ENCODE peak calls at places on chromosome 1, in five cellular contexts. One of them, this sample, is unnamed.

GRCh38 chr1:228087771-228088251 is 5.3 kb downstream of the ARF1 start:
- DNase-seq in AG04450: no peak
- DNase-seq in fibroblast of lung: peak
- DNase-seq in stimulated activated CD8-positive, alpha-beta memory T cell treated with anti-CD3 and anti-CD28 coated beads, Interleukin-15, amount 100 ng/mL, for 1 hour: no peak
- DNase-seq in activated CD4-positive, alpha-beta memory T cell treated with anti-CD3 and anti-CD28 coated beads, Interleukin-2, amount 10 ng/mL, durations not matched to agents 7 days and 5 days: peak
- DNase-seq in this sample: no peak

GRCh38 chr1:27598902-27599528 is 4.9 kb downstream of the AHDC1 start:
- DNase-seq in AG04450: no peak
- DNase-seq in fibroblast of lung: peak
- DNase-seq in stimulated activated CD8-positive, alpha-beta memory T cell treated with anti-CD3 and anti-CD28 coated beads, Interleukin-15, amount 100 ng/mL, for 1 hour: no peak
- DNase-seq in activated CD4-positive, alpha-beta memory T cell treated with anti-CD3 and anti-CD28 coated beads, Interleukin-2, amount 10 ng/mL, durations not matched to agents 7 days and 5 days: peak
- DNase-seq in this sample: peak

GRCh38 chr1:22778408-22778807 is 67.8 kb downstream of the EPHB2 start:
- DNase-seq in AG04450: no peak
- DNase-seq in fibroblast of lung: no peak
- DNase-seq in stimulated activated CD8-positive, alpha-beta memory T cell treated with anti-CD3 and anti-CD28 coated beads, Interleukin-15, amount 100 ng/mL, for 1 hour: no peak
- DNase-seq in activated CD4-positive, alpha-beta memory T cell treated with anti-CD3 and anti-CD28 coated beads, Interleukin-2, amount 10 ng/mL, durations not matched to agents 7 days and 5 days: no peak
- DNase-seq in this sample: no peak

GRCh38 chr1:100769906-100770646 is 50.5 kb downstream of the VCAM1 start:
- DNase-seq in AG04450: no peak
- DNase-seq in fibroblast of lung: no peak
- DNase-seq in stimulated activated CD8-positive, alpha-beta memory T cell treated with anti-CD3 and anti-CD28 coated beads, Interleukin-15, amount 100 ng/mL, for 1 hour: no peak
- DNase-seq in activated CD4-positive, alpha-beta memory T cell treated with anti-CD3 and anti-CD28 coated beads, Interleukin-2, amount 10 ng/mL, durations not matched to agents 7 days and 5 days: no peak
- DNase-seq in this sample: no peak

GRCh38 chr1:150366416-150367296 is 2.7 kb downstream of the RPRD2 start:
- DNase-seq in AG04450: no peak
- DNase-seq in fibroblast of lung: peak
- DNase-seq in stimulated activated CD8-positive, alpha-beta memory T cell treated with anti-CD3 and anti-CD28 coated beads, Interleukin-15, amount 100 ng/mL, for 1 hour: no peak
- DNase-seq in activated CD4-positive, alpha-beta memory T cell treated with anti-CD3 and anti-CD28 coated beads, Interleukin-2, amount 10 ng/mL, durations not matched to agents 7 days and 5 days: no peak
- DNase-seq in this sample: no peak

GRCh38 chr1:54230507-54231339 is 30.8 kb downstream of the MRPL37 start:
- DNase-seq in AG04450: no peak
- DNase-seq in fibroblast of lung: no peak
- DNase-seq in stimulated activated CD8-positive, alpha-beta memory T cell treated with anti-CD3 and anti-CD28 coated beads, Interleukin-15, amount 100 ng/mL, for 1 hour: no peak
- DNase-seq in activated CD4-positive, alpha-beta memory T cell treated with anti-CD3 and anti-CD28 coated beads, Interleukin-2, amount 10 ng/mL, durations not matched to agents 7 days and 5 days: peak
- DNase-seq in this sample: no peak

GRCh38 chr1:205813755-205814058 is 709 bp upstream of the SLC41A1 start:
- DNase-seq in AG04450: no peak
- DNase-seq in fibroblast of lung: no peak
- DNase-seq in stimulated activated CD8-positive, alpha-beta memory T cell treated with anti-CD3 and anti-CD28 coated beads, Interleukin-15, amount 100 ng/mL, for 1 hour: no peak
- DNase-seq in activated CD4-positive, alpha-beta memory T cell treated with anti-CD3 and anti-CD28 coated beads, Interleukin-2, amount 10 ng/mL, durations not matched to agents 7 days and 5 days: no peak
- DNase-seq in this sample: no peak

GRCh38 chr1:111907321-111907720 is 82.1 kb downstream of the KCND3 start:
- DNase-seq in AG04450: no peak
- DNase-seq in fibroblast of lung: no peak
- DNase-seq in stimulated activated CD8-positive, alpha-beta memory T cell treated with anti-CD3 and anti-CD28 coated beads, Interleukin-15, amount 100 ng/mL, for 1 hour: no peak
- DNase-seq in activated CD4-positive, alpha-beta memory T cell treated with anti-CD3 and anti-CD28 coated beads, Interleukin-2, amount 10 ng/mL, durations not matched to agents 7 days and 5 days: no peak
- DNase-seq in this sample: no peak

GRCh38 chr1:155983191-155984023 is 5.1 kb upstream of the ARHGEF2 start:
- DNase-seq in AG04450: peak
- DNase-seq in fibroblast of lung: peak
- DNase-seq in stimulated activated CD8-positive, alpha-beta memory T cell treated with anti-CD3 and anti-CD28 coated beads, Interleukin-15, amount 100 ng/mL, for 1 hour: no peak
- DNase-seq in activated CD4-positive, alpha-beta memory T cell treated with anti-CD3 and anti-CD28 coated beads, Interleukin-2, amount 10 ng/mL, durations not matched to agents 7 days and 5 days: no peak
- DNase-seq in this sample: no peak

GRCh38 chr1:192104852-192105251 is 53.4 kb upstream of the RGS18 start:
- DNase-seq in AG04450: peak
- DNase-seq in fibroblast of lung: peak
- DNase-seq in stimulated activated CD8-positive, alpha-beta memory T cell treated with anti-CD3 and anti-CD28 coated beads, Interleukin-15, amount 100 ng/mL, for 1 hour: no peak
- DNase-seq in activated CD4-positive, alpha-beta memory T cell treated with anti-CD3 and anti-CD28 coated beads, Interleukin-2, amount 10 ng/mL, durations not matched to agents 7 days and 5 days: no peak
- DNase-seq in this sample: no peak

GRCh38 chr1:99645699-99646531 is at the start of gene PALMD:
- DNase-seq in AG04450: no peak
- DNase-seq in fibroblast of lung: peak
- DNase-seq in stimulated activated CD8-positive, alpha-beta memory T cell treated with anti-CD3 and anti-CD28 coated beads, Interleukin-15, amount 100 ng/mL, for 1 hour: no peak
- DNase-seq in activated CD4-positive, alpha-beta memory T cell treated with anti-CD3 and anti-CD28 coated beads, Interleukin-2, amount 10 ng/mL, durations not matched to agents 7 days and 5 days: no peak
- DNase-seq in this sample: peak

This sample was measured in left lobe of liver.